ENCODE peak calls at places on chromosomes 4 and X, in eight cellular contexts. W, I, K, G, M, Z, Q and J are unnamed samples.

GRCh38 chr4:119493419-119493818 is 135.2 kb downstream of the PDE5A start:
- DNase-seq in W (no peak), I (no peak), K (peak; percentile 16), G (no peak), M (peak; percentile 2), Z (no peak), Q (no peak), J (no peak)

GRCh38 chrX:20116575-20117240 is at the start of gene MAP7D2:
- DNase-seq in W (peak; percentile 14), I (peak; percentile 33), K (peak; percentile 11), G (no peak), M (peak; percentile 24), Z (no peak), Q (no peak), J (peak; percentile 28)

GRCh38 chrX:5080812-5081211 is 1147.9 kb downstream of the NLGN4X start:
- DNase-seq in W (no peak), I (no peak), K (no peak), G (no peak), M (no peak), Z (no peak), Q (no peak), J (no peak)

GRCh38 chr4:81469774-81470455 is 1.8 kb downstream of the RASGEF1B start:
- DNase-seq in W (no peak), I (no peak), K (no peak), G (no peak), M (no peak), Z (no peak), Q (no peak), J (no peak)

GRCh38 chr4:64729561-64729960 is 320.3 kb upstream of the TECRL start:
- DNase-seq in W (no peak), I (no peak), K (no peak), G (no peak), M (no peak), Z (no peak), Q (no peak), J (no peak)

GRCh38 chr4:8405516-8405875 is 35.0 kb downstream of the ACOX3 start:
- DNase-seq in W (no peak), I (no peak), K (no peak), G (no peak), M (no peak), Z (no peak), Q (no peak), J (no peak)

GRCh38 chr4:149781150-149781549 is 34.5 kb downstream of the IQCM start:
- DNase-seq in W (no peak), I (no peak), K (no peak), G (no peak), M (peak; percentile 26), Z (peak; percentile 52), Q (no peak), J (peak; percentile 63)

GRCh38 chrX:120446503-120446902 is 22.6 kb downstream of the LAMP2 start:
- DNase-seq in W (peak; percentile 22), I (no peak), K (no peak), G (no peak), M (peak; percentile 1), Z (peak; percentile 37), Q (no peak), J (no peak)

GRCh38 chr4:17630228-17630627 is 15.8 kb downstream of the MED28 start:
- DNase-seq in W (no peak), I (no peak), K (no peak), G (no peak), M (no peak), Z (no peak), Q (no peak), J (no peak)

GRCh38 chr4:77728420-77728819 is 90.7 kb downstream of the CNOT6L start:
- DNase-seq in W (no peak), I (no peak), K (no peak), G (no peak), M (no peak), Z (no peak), Q (no peak), J (no peak)

GRCh38 chr4:26964512-26964911 is 103.9 kb downstream of the STIM2 start:
- DNase-seq in W (no peak), I (no peak), K (no peak), G (no peak), M (no peak), Z (no peak), Q (no peak), J (no peak)

GRCh38 chr4:4385729-4386295 is 1.1 kb upstream of the NSG1 start:
- DNase-seq in W (no peak), I (no peak), K (no peak), G (no peak), M (no peak), Z (no peak), Q (no peak), J (no peak)

GRCh38 chr4:147596976-147597375 is 20.2 kb upstream of the TMEM184C start:
- DNase-seq in W (no peak), I (no peak), K (no peak), G (no peak), M (peak; percentile 10), Z (peak; percentile 85), Q (peak; percentile 64), J (peak; percentile 80)

GRCh38 chrX:30713061-30713525 is 59.9 kb downstream of the GK start:
- DNase-seq in W (peak; percentile 42), I (peak; percentile 47), K (peak; percentile 76), G (peak; percentile 39), M (peak; percentile 71), Z (peak; percentile 15), Q (peak; percentile 39), J (peak; percentile 7)

GRCh38 chr4:95761441-95761840 is 78.5 kb upstream of the PDHA2 start:
- DNase-seq in W (no peak), I (no peak), K (no peak), G (no peak), M (peak; percentile 21), Z (no peak), Q (no peak), J (no peak)

GRCh38 chr4:112277220-112277619 is 8.5 kb downstream of the TIFA start:
- DNase-seq in W (no peak), I (no peak), K (no peak), G (no peak), M (no peak), Z (no peak), Q (no peak), J (no peak)

GRCh38 chrX:106300656-106301055 is 132.6 kb downstream of the PWWP3B start:
- DNase-seq in W (no peak), I (no peak), K (no peak), G (no peak), M (no peak), Z (no peak), Q (no peak), J (no peak)

GRCh38 chrX:43557792-43558191 is 98.3 kb upstream of the MAOA start:
- DNase-seq in W (peak; percentile 68), I (peak; percentile 50), K (peak; percentile 88), G (peak; percentile 48), M (peak; percentile 68), Z (no peak), Q (peak; percentile 43), J (peak; percentile 6)

GRCh38 chrX:542179-542578 is 88.4 kb upstream of the SHOX start:
- DNase-seq in W (no peak), I (no peak), K (no peak), G (no peak), M (peak; percentile 33), Z (no peak), Q (no peak), J (no peak)

GRCh38 chr4:18248611-18249010 is 227.1 kb upstream of the LCORL start:
- DNase-seq in W (no peak), I (no peak), K (no peak), G (no peak), M (no peak), Z (no peak), Q (no peak), J (no peak)

DNA sequence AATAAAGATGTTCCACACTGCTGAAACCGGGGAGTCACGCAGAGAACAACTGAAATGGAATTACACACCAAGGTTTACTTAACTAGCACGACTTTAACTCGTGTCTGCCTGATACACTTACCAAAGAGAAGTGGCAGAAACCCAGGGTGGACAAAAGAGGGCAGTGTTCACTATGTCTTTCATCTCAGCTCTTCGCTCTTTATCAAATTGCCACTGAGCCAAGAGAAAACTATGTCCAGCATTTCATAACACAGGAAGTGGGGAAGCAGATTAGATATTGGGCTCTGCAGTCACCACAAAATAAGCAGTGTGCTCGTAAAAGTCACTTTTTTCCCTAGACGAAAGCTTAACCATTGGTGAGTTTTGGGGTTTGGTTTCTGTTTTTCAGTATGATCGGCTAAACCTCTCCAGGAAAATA is 155.7 kb downstream of the CHIC2 start:
- DNase-seq in W (peak; percentile 42), I (no peak), K (peak; percentile 55), G (peak; percentile 36), M (peak; percentile 77), Z (peak; percentile 89), Q (peak; percentile 40), J (peak; percentile 76)
- H3K4me3 ChIP-seq in W (peak overlapping the region; percentile 22), I (no peak overlapping the region), K (no peak overlapping the region), G (no peak overlapping the region), M (no peak overlapping the region), Z (peak overlapping the region; percentile 16), Q (no peak overlapping the region), J (peak overlapping the region; percentile 9)

DNA sequence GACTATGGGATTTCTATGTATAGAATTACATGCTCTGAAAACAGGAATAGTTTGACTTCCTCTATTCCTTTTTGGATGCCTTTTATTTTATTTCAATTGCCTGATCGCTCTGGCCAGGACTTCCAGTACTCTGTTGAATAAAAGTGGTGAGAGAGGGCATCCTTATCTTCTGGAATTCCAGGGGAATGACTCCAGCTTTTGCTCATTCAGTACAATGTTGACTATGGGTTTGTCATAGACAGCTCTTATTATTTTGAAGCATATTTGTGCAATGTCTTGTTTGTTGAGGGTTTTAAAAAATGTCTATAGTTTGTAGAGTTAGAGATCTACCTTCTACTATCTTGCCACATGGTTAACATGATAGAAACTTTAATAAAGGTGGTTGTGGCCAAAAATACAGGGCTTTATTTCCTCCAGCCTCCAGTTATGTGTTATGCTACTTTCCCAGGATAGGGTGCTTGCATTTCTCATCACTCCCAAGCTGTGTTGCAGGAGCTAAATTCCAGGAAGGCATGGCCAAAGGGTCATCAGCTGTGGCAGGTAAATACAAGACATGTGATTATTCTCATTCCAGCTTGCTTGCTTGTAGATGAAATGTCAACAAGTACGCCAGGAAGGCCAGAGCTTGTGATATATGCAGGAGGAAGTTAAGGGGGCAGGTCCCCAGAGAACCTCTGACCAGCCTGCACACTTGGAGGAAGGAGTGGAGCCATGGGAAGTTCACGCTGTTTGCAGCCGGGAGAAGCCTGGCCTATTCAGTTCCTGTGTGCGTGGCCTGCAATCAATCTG is 142.4 kb upstream of the CPXCR1 start:
- DNase-seq in W (no peak), I (no peak), K (no peak), G (no peak), M (peak; percentile 32), Z (no peak), Q (no peak), J (no peak)
- H3K4me3 ChIP-seq in W (no peak overlapping the region), I (no peak overlapping the region), K (no peak overlapping the region), G (no peak overlapping the region), M (no peak overlapping the region), Z (no peak overlapping the region), Q (no peak overlapping the region), J (no peak overlapping the region)

GRCh38 chrX:133986008-133986683 is 752 bp upstream of the GPC3 start:
- DNase-seq in W (no peak), I (no peak), K (no peak), G (no peak), M (no peak), Z (no peak), Q (no peak), J (no peak)
- H3K4me3 ChIP-seq in W (no peak overlapping the region), I (no peak overlapping the region), K (no peak overlapping the region), G (no peak overlapping the region), M (peak overlapping the region; percentile 43), Z (no peak overlapping the region), Q (peak overlapping the region; percentile 46), J (peak overlapping the region; percentile 30)

DNA sequence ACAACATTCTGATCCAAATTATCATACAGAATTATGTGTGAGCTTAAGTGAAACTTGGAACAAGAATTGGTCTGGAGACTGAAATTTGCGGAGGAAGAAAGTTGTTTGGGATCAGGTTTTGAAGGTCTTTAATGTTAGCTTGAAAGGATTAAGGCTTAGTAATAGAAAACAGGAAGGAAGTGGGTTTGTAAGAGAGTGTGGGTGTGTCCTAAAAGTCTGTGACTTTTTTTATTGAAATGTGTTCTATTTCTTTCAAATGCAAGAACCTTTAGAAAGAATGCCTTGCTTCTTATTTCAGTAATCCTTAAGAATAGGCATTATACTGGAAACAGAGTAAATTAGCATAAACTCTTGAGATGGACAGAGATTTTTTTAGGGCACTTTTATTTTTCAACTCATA is 198.0 kb downstream of the GALNTL6 start:
- DNase-seq in W (no peak), I (no peak), K (no peak), G (no peak), M (no peak), Z (no peak), Q (no peak), J (no peak)
- H3K4me3 ChIP-seq in W (no peak overlapping the region), I (no peak overlapping the region), K (no peak overlapping the region), G (no peak overlapping the region), M (no peak overlapping the region), Z (no peak overlapping the region), Q (no peak overlapping the region), J (no peak overlapping the region)